ENCODE peak calls at places on chromosomes 1 and 21, in four cellular contexts. R, W, I and K are unnamed samples.

GRCh38 chr1:207740224-207740623 is 11.6 kb upstream of the CD46 start:
- DNase-seq in R (no peak), W (no peak), I (no peak), K (no peak)

GRCh38 chr1:233240839-233241682 is 54.5 kb downstream of the PCNX2 start:
- DNase-seq in R (peak; percentile 37), W (no peak), I (peak; percentile 26), K (no peak)

GRCh38 chr1:213122514-213122929 is 71.5 kb downstream of the RPS6KC1 start:
- DNase-seq in R (no peak), W (no peak), I (peak; percentile 11), K (no peak)

GRCh38 chr1:8076171-8076570 is 50.1 kb upstream of the ERRFI1 start:
- DNase-seq in R (no peak), W (no peak), I (no peak), K (no peak)

GRCh38 chr1:194654956-194655355 is 1468.5 kb upstream of the B3GALT2 start:
- DNase-seq in R (no peak), W (no peak), I (no peak), K (no peak)

GRCh38 chr1:2242814-2243725 is 15.0 kb downstream of the SKI start:
- DNase-seq in R (peak; percentile 34), W (no peak), I (no peak), K (no peak)

GRCh38 chr1:246794261-246795093 is 70.3 kb downstream of the SCCPDH start:
- DNase-seq in R (no peak), W (no peak), I (no peak), K (peak; percentile 57)

GRCh38 chr1:25743164-25744139 is 56.5 kb upstream of the SELENON start:
- DNase-seq in R (peak; percentile 89), W (no peak), I (no peak), K (no peak)

GRCh38 chr1:61851849-61852692 is 109.8 kb downstream of the PATJ start:
- DNase-seq in R (peak; percentile 17), W (no peak), I (peak; percentile 51), K (no peak)

GRCh38 chr1:157176591-157177121 is 38.5 kb upstream of the ETV3 start:
- DNase-seq in R (no peak), W (no peak), I (no peak), K (peak; percentile 37)

GRCh38 chr1:21232044-21232443 is 55.3 kb upstream of the EIF4G3 start:
- DNase-seq in R (peak; percentile 71), W (no peak), I (peak; percentile 73), K (no peak)

GRCh38 chr21:27464643-27465042 is 497.8 kb upstream of the ADAMTS5 start:
- DNase-seq in R (no peak), W (no peak), I (no peak), K (no peak)

GRCh38 chr1:60823151-60823550 is 259.2 kb upstream of the NFIA start:
- DNase-seq in R (no peak), W (no peak), I (no peak), K (no peak)